ENCODE peak calls at places on chromosomes 1 and 21, in ten cellular contexts. P, Q, B, M, N, X, G, V, T and S are unnamed samples.
A peak's percentile ranks its signal among the peaks of the same experiment; 100 is the strongest.

GRCh38 chr21:44875341-44875740 is 1.9 kb upstream of the PTTG1IP start:
- DNase-seq in P (peak; percentile 57), Q (no peak), B (no peak), M (no peak), N (no peak), X (no peak), G (no peak), V (no peak), T (peak; percentile 40), S (no peak)

GRCh38 chr1:12383786-12384185 is 154.0 kb downstream of the VPS13D start:
- DNase-seq in P (no peak), Q (no peak), B (no peak), M (no peak), N (no peak), X (no peak), G (no peak), V (no peak), T (no peak), S (no peak)

GRCh38 chr21:16454371-16454770 is 724.6 kb downstream of the USP25 start:
- DNase-seq in P (no peak), Q (no peak), B (no peak), M (no peak), N (no peak), X (peak; percentile 17), G (no peak), V (no peak), T (no peak), S (no peak)

GRCh38 chr1:205578780-205579571 is 52.8 kb downstream of the ELK4 start:
- DNase-seq in P (no peak), Q (no peak), B (no peak), M (no peak), N (no peak), X (no peak), G (no peak), V (no peak), T (no peak), S (no peak)

GRCh38 chr1:116514708-116515525 is 55.9 kb downstream of the CD58 start:
- DNase-seq in P (peak; percentile 96), Q (no peak), B (no peak), M (no peak), N (no peak), X (no peak), G (no peak), V (no peak), T (peak; percentile 71), S (no peak)

GRCh38 chr1:28045777-28046176 is 42.6 kb downstream of the EYA3 start:
- DNase-seq in P (no peak), Q (no peak), B (no peak), M (no peak), N (no peak), X (no peak), G (no peak), V (no peak), T (no peak), S (no peak)

GRCh38 chr21:42032968-42033367 is 22.8 kb upstream of the ZBTB21 start:
- DNase-seq in P (no peak), Q (no peak), B (no peak), M (no peak), N (no peak), X (no peak), G (no peak), V (no peak), T (no peak), S (no peak)

GRCh38 chr1:151342562-151342961 is 4.5 kb downstream of the RFX5 start:
- DNase-seq in P (no peak), Q (no peak), B (no peak), M (no peak), N (no peak), X (no peak), G (no peak), V (no peak), T (no peak), S (no peak)

GRCh38 chr1:158323866-158324265 is 7.5 kb downstream of the CD1B start:
- DNase-seq in P (no peak), Q (no peak), B (no peak), M (no peak), N (no peak), X (no peak), G (no peak), V (no peak), T (no peak), S (no peak)

GRCh38 chr1:179925906-179926305 is 28.7 kb upstream of the CEP350 start:
- DNase-seq in P (no peak), Q (no peak), B (no peak), M (no peak), N (no peak), X (no peak), G (no peak), V (no peak), T (no peak), S (no peak)

GRCh38 chr1:5971471-5972197 is 20.6 kb downstream of the NPHP4 start:
- DNase-seq in P (no peak), Q (no peak), B (no peak), M (no peak), N (no peak), X (no peak), G (no peak), V (no peak), T (no peak), S (no peak)

GRCh38 chr1:167949770-167950169 is 12.9 kb upstream of the MPC2 start:
- DNase-seq in P (no peak), Q (no peak), B (no peak), M (no peak), N (no peak), X (no peak), G (no peak), V (no peak), T (no peak), S (no peak)

GRCh38 chr1:245370905-245371581 is 216.3 kb downstream of the KIF26B start:
- DNase-seq in P (peak; percentile 84), Q (no peak), B (no peak), M (peak; percentile 51), N (no peak), X (no peak), G (no peak), V (no peak), T (no peak), S (peak; percentile 87)